ENCODE peak calls at places on chromosomes 5 and 9, in six cellular contexts. I is stimulated activated naive CD4-positive, alpha-beta T cell; A is lower leg skin; M is RWPE1; E is sigmoid colon; W is heart right ventricle. N is an unnamed sample.

GRCh38 chr9:127733609-127734008 is 1.5 kb downstream of the TOR2A start:
- DNase-seq in I (no peak), A (no peak), M (no peak), E (no peak), W (no peak), N (no peak)

GRCh38 chr5:107119656-107120055 is 551.1 kb downstream of the EFNA5 start:
- DNase-seq in I (no peak), A (no peak), M (no peak), E (no peak), W (no peak), N (no peak)

GRCh38 chr9:108047264-108047663 is 557.7 kb upstream of the KLF4 start:
- DNase-seq in I (no peak), A (no peak), M (no peak), E (no peak), W (no peak), N (no peak)

GRCh38 chr5:169656125-169656990 is 19.3 kb downstream of the DOCK2 start:
- DNase-seq in I (no peak), A (no peak), M (no peak), E (no peak), W (peak; percentile 28), N (no peak)

GRCh38 chr5:110043025-110043424 is 353.3 kb downstream of the MAN2A1 start:
- DNase-seq in I (no peak), A (no peak), M (no peak), E (no peak), W (no peak), N (no peak)

GRCh38 chr9:2439957-2440356 is 181.6 kb upstream of the VLDLR start:
- DNase-seq in I (no peak), A (no peak), M (no peak), E (no peak), W (no peak), N (no peak)

GRCh38 chr5:93378073-93378472 is 202.9 kb downstream of the NR2F1-AS1 start:
- DNase-seq in I (no peak), A (no peak), M (peak; percentile 64), E (no peak), W (no peak), N (no peak)

GRCh38 chr9:90613502-90613901 is 29.1 kb downstream of the DIRAS2 start:
- DNase-seq in I (no peak), A (no peak), M (no peak), E (no peak), W (no peak), N (no peak)

GRCh38 chr9:90805006-90805993 is 3.7 kb downstream of the SYK start:
- DNase-seq in I (no peak), A (no peak), M (no peak), E (no peak), W (no peak), N (no peak)

GRCh38 chr9:135307314-135307713 is 172.3 kb upstream of the PPP1R26 start:
- DNase-seq in I (no peak), A (peak; percentile 10), M (no peak), E (no peak), W (no peak), N (no peak)